ENCODE peak calls at places on chromosome 10, in nine cellular contexts. J is GM12865, C is fibroblast of pulmonary artery, P is tibial artery, B is colonic mucosa, F is fibroblast of lung, H is BE2C, Q is cardiac fibroblast, I is heart left ventricle. L is an unnamed sample.

GRCh38 chr10:24723788-24724380 is at the start of gene ARHGAP21:
- DNase-seq in J (peak), C (peak), P (peak), B (peak), F (peak), H (peak), Q (peak), I (peak), L (peak)

GRCh38 chr10:100788027-100788900 is 42.9 kb downstream of the PAX2 start:
- DNase-seq in J (no peak), C (no peak), P (peak), B (no peak), F (no peak), H (peak), Q (no peak), I (no peak), L (no peak)

GRCh38 chr10:45000764-45001381 is at the start of gene ZNF22:
- DNase-seq in J (peak), C (peak), P (peak), B (peak), F (peak), H (peak), Q (peak), I (peak), L (peak)

GRCh38 chr10:132893090-132893489 is 49.3 kb downstream of the CFAP46 start:
- DNase-seq in J (no peak), C (no peak), P (peak), B (no peak), F (no peak), H (no peak), Q (peak), I (peak), L (no peak)

GRCh38 chr10:95782274-95782830 is 26.4 kb downstream of the ENTPD1 start:
- DNase-seq in J (no peak), C (no peak), P (no peak), B (no peak), F (no peak), H (no peak), Q (no peak), I (no peak), L (no peak)

GRCh38 chr10:104076743-104077160 is 8.9 kb downstream of the COL17A1 start:
- DNase-seq in J (no peak), C (peak), P (no peak), B (peak), F (peak), H (no peak), Q (peak), I (peak), L (no peak)

GRCh38 chr10:70940834-70941568 is 52.6 kb upstream of the PCBD1 start:
- DNase-seq in J (no peak), C (peak), P (no peak), B (no peak), F (peak), H (peak), Q (peak), I (peak), L (peak)

GRCh38 chr10:91632671-91633550 is at the start of gene PPP1R3C:
- DNase-seq in J (peak), C (peak), P (peak), B (peak), F (peak), H (peak), Q (peak), I (peak), L (peak)

GRCh38 chr10:18400201-18400910 is 251.0 kb downstream of the NSUN6 start:
- DNase-seq in J (peak), C (no peak), P (no peak), B (peak), F (peak), H (no peak), Q (no peak), I (no peak), L (no peak)

GRCh38 chr10:50275650-50276235 is 24.4 kb upstream of the ASAH2 start:
- DNase-seq in J (peak), C (peak), P (no peak), B (peak), F (peak), H (peak), Q (peak), I (peak), L (peak)
- TF ChIP-seq CTCF in J (peak), C (peak), P (peak), B (peak), F (peak), H (peak), Q (peak), I (peak), L (peak)

GRCh38 chr10:8156918-8157317 is 102.4 kb downstream of the GATA3 start:
- DNase-seq in J (no peak), C (no peak), P (no peak), B (no peak), F (no peak), H (no peak), Q (no peak), I (no peak), L (no peak)
- H3K4me3 ChIP-seq in J (no peak), C (no peak), P (no peak), B (no peak), F (no peak), H (no peak), Q (no peak), I (no peak), L (no peak)

GRCh38 chr10:5589071-5589962 is 64.6 kb downstream of the CALML3 start:
- DNase-seq in J (no peak), C (no peak), P (no peak), B (no peak), F (no peak), H (no peak), Q (no peak), I (no peak), L (peak)

GRCh38 chr10:5588603-5589002 is 63.8 kb downstream of the CALML3 start:
- DNase-seq in J (no peak), C (no peak), P (no peak), B (no peak), F (no peak), H (no peak), Q (no peak), I (no peak), L (no peak)

GRCh38 chr10:5590816-5591215 is 66.1 kb downstream of the CALML3 start:
- DNase-seq in J (no peak), C (no peak), P (peak), B (no peak), F (no peak), H (no peak), Q (no peak), I (no peak), L (no peak)

GRCh38 chr10:5591336-5591824 is 66.6 kb downstream of the CALML3 start:
- DNase-seq in J (no peak), C (no peak), P (no peak), B (no peak), F (no peak), H (no peak), Q (no peak), I (no peak), L (no peak)

GRCh38 chr10:5589963-5590511 is 65.3 kb downstream of the CALML3 start:
- DNase-seq in J (peak), C (peak), P (peak), B (no peak), F (peak), H (no peak), Q (peak), I (no peak), L (peak)
- TF ChIP-seq CTCF in J (no peak), C (peak), P (peak), B (no peak), F (peak), H (no peak), Q (peak), I (peak), L (peak)

GRCh38 chr10:117071293-117072050 is 66.5 kb upstream of the SHTN1 start:
- DNase-seq in J (no peak), C (no peak), P (no peak), B (no peak), F (no peak), H (no peak), Q (peak), I (no peak), L (no peak)
- H3K4me3 ChIP-seq in J (no peak), C (no peak), P (no peak), B (no peak), F (no peak), H (no peak), Q (no peak), I (no peak), L (no peak)

DNA sequence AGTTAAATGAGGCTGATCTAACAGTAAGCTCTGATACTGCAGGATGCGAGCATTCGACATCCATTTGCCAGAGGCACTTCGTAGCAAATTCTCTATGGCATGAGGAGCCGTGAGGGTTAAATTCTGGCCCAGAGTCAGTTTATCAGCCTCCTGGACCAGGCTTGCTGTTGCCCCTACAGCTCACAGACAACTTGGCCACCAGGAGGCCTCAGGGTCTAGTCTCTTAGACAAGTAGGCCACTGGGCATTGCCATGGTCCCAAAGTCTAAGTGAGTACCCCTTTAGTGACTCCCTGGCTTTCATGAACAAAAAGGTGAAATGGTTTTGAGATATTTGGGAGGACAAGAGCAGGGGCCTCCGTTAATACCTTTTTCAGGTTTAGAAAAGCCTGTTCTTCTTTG is 178.0 kb upstream of the MBL2 start:
- DNase-seq in J (peak), C (no peak), P (no peak), B (no peak), F (no peak), H (no peak), Q (no peak), I (no peak), L (no peak)
- TF ChIP-seq CTCF in J (no peak), C (no peak), P (no peak), B (no peak), F (no peak), H (no peak), Q (no peak), I (no peak), L (peak)

GRCh38 chr10:32982293-32982709 is 24.3 kb upstream of the ITGB1 start:
- DNase-seq in J (no peak), C (peak), P (no peak), B (no peak), F (peak), H (no peak), Q (peak), I (no peak), L (peak)

GRCh38 chr10:32981760-32982159 is 23.7 kb upstream of the ITGB1 start:
- DNase-seq in J (no peak), C (peak), P (no peak), B (peak), F (peak), H (no peak), Q (peak), I (peak), L (peak)

GRCh38 chr10:32982911-32983310 is 24.9 kb upstream of the ITGB1 start:
- DNase-seq in J (no peak), C (no peak), P (no peak), B (no peak), F (peak), H (no peak), Q (no peak), I (no peak), L (no peak)

GRCh38 chr10:32984003-32984600 is 26.1 kb upstream of the ITGB1 start:
- DNase-seq in J (no peak), C (no peak), P (no peak), B (no peak), F (no peak), H (no peak), Q (no peak), I (no peak), L (no peak)

GRCh38 chr10:32983333-32983909 is 25.4 kb upstream of the ITGB1 start:
- DNase-seq in J (no peak), C (peak), P (no peak), B (no peak), F (peak), H (peak), Q (peak), I (no peak), L (peak)
- H3K4me3 ChIP-seq in J (no peak), C (no peak), P (no peak), B (no peak), F (no peak), H (no peak), Q (peak), I (no peak), L (no peak)

GRCh38 chr10:11538834-11539190 is 72.6 kb downstream of the USP6NL start:
- DNase-seq in J (no peak), C (no peak), P (no peak), B (no peak), F (no peak), H (no peak), Q (no peak), I (no peak), L (no peak)

GRCh38 chr10:11536256-11536655 is 75.2 kb downstream of the USP6NL start:
- DNase-seq in J (no peak), C (no peak), P (no peak), B (no peak), F (no peak), H (no peak), Q (no peak), I (no peak), L (no peak)

GRCh38 chr10:11533328-11533781 is 78.1 kb downstream of the USP6NL start:
- DNase-seq in J (peak), C (peak), P (no peak), B (no peak), F (peak), H (no peak), Q (peak), I (no peak), L (peak)

GRCh38 chr10:11532329-11532728 is 79.1 kb downstream of the USP6NL start:
- DNase-seq in J (peak), C (peak), P (no peak), B (no peak), F (peak), H (no peak), Q (peak), I (no peak), L (peak)

DNA sequence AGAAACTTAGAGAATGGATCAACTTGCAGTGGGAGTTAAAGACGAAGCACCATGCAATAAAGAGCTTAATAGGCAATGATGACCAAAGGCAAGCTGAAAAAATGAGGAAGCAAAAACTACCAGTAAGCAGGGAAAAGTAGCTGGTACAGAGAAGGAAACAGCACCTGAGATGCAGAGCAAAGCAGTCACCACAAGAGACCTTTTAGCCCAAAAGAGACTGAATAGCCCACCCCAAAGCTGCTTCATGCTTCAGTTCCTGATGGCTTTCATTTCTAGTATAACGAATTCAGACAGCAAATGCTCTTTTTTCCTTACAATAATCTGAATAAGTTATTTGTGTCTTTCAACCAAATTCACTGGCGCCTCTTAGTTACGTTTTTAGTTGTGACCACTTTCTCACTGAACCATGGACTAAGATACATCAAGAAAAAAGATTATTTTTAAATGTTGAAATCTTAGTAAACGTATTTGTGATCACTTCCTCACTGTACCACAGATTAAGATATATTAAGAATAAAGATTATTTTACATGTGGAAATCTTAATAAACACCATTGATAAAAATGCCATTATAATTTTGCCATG is 76.0 kb downstream of the USP6NL start:
- DNase-seq in J (peak), C (no peak), P (no peak), B (no peak), F (no peak), H (no peak), Q (no peak), I (no peak), L (no peak)
- TF ChIP-seq CTCF in J (no peak), C (no peak), P (no peak), B (no peak), F (no peak), H (no peak), Q (no peak), I (no peak), L (no peak)

GRCh38 chr10:110944997-110945396 is 25.6 kb downstream of the SHOC2 start:
- DNase-seq in J (no peak), C (peak), P (no peak), B (no peak), F (peak), H (no peak), Q (peak), I (no peak), L (peak)
- H3K4me3 ChIP-seq in J (no peak), C (no peak), P (no peak), B (no peak), F (no peak), H (no peak), Q (no peak), I (no peak), L (no peak)

L was measured in epithelial cell of esophagus.